ENCODE peak calls at places on chromosomes 7 and 10, in seven cellular contexts. M is keratinocyte, N is GM23248, V is IMR-90, R is K562, F is endothelial cell of umbilical vein, T is DND-41. Y is an unnamed sample.

GRCh38 chr10:45514283-45515270 is 140.6 kb downstream of the ALOX5 start:
- DNase-seq in M (peak; percentile 49), N (peak; percentile 26), V (peak; percentile 43), R (no peak), F (no peak), T (no peak), Y (no peak)

GRCh38 chr7:95527033-95527775 is 41.5 kb downstream of the ASB4 start:
- DNase-seq in M (no peak), N (peak; percentile 73), V (peak; percentile 44), R (peak; percentile 73), F (peak; percentile 52), T (peak; percentile 49), Y (peak; percentile 39)

GRCh38 chr7:613442-614140 is 93.9 kb upstream of the PDGFA start:
- DNase-seq in M (peak; percentile 23), N (no peak), V (no peak), R (no peak), F (no peak), T (peak; percentile 41), Y (no peak)

GRCh38 chr10:14093735-14094484 is 236.8 kb downstream of the FRMD4A start:
- DNase-seq in M (no peak), N (peak; percentile 74), V (peak; percentile 66), R (no peak), F (peak; percentile 68), T (no peak), Y (no peak)

GRCh38 chr10:46293832-46294640 is 7.2 kb downstream of the ANTXRL start:
- DNase-seq in M (no peak), N (no peak), V (no peak), R (peak; percentile 27), F (no peak), T (no peak), Y (no peak)

GRCh38 chr10:97279121-97279815 is 13.2 kb downstream of the ARHGAP19 start:
- DNase-seq in M (no peak), N (peak; percentile 28), V (peak; percentile 42), R (peak; percentile 38), F (no peak), T (no peak), Y (no peak)

GRCh38 chr7:15389073-15389472 is 172.7 kb downstream of the AGMO start:
- DNase-seq in M (no peak), N (peak; percentile 2), V (no peak), R (no peak), F (no peak), T (no peak), Y (no peak)

GRCh38 chr7:87219545-87220025 is at the start of gene TMEM243:
- DNase-seq in M (no peak), N (peak; percentile 89), V (peak; percentile 68), R (peak; percentile 73), F (peak; percentile 87), T (peak; percentile 86), Y (no peak)

GRCh38 chr7:74466196-74466813 is 12.6 kb downstream of the GTF2IRD1 start:
- DNase-seq in M (no peak), N (no peak), V (no peak), R (no peak), F (no peak), T (no peak), Y (no peak)

GRCh38 chr7:96266015-96266414 is 55.9 kb downstream of the SLC25A13 start:
- DNase-seq in M (no peak), N (no peak), V (no peak), R (no peak), F (no peak), T (no peak), Y (no peak)

GRCh38 chr10:58625070-58625469 is 112.4 kb downstream of the BICC1 start:
- DNase-seq in M (no peak), N (peak; percentile 90), V (peak; percentile 93), R (no peak), F (no peak), T (no peak), Y (no peak)

GRCh38 chr7:132394283-132395003 is 181.8 kb downstream of the PLXNA4 start:
- DNase-seq in M (no peak), N (peak; percentile 9), V (no peak), R (peak; percentile 18), F (no peak), T (peak; percentile 8), Y (no peak)

GRCh38 chr10:30359373-30360206 is 10.5 kb upstream of the MTPAP start:
- DNase-seq in M (peak; percentile 11), N (peak; percentile 68), V (peak; percentile 43), R (peak; percentile 89), F (peak; percentile 56), T (peak; percentile 64), Y (no peak)

GRCh38 chr10:83871486-83872081 is 267.7 kb upstream of the GHITM start:
- DNase-seq in M (peak; percentile 17), N (peak; percentile 75), V (peak; percentile 38), R (peak; percentile 81), F (peak; percentile 69), T (peak; percentile 69), Y (no peak)

GRCh38 chr7:37408241-37408884 is 40.3 kb downstream of the ELMO1 start:
- DNase-seq in M (no peak), N (no peak), V (no peak), R (no peak), F (peak; percentile 73), T (no peak), Y (no peak)

GRCh38 chr7:99244942-99245341 is 27.7 kb upstream of the MYH16 start:
- DNase-seq in M (no peak), N (peak; percentile 83), V (peak; percentile 67), R (no peak), F (no peak), T (no peak), Y (no peak)

GRCh38 chr7:2157473-2158279 is 75.1 kb downstream of the MAD1L1 start:
- DNase-seq in M (no peak), N (peak; percentile 85), V (peak; percentile 96), R (no peak), F (peak; percentile 31), T (peak; percentile 13), Y (no peak)

GRCh38 chr10:63910806-63911205 is 389.6 kb downstream of the REEP3 start:
- DNase-seq in M (no peak), N (no peak), V (no peak), R (no peak), F (no peak), T (no peak), Y (no peak)
- H3K27ac ChIP-seq in M (no peak overlapping the region), N (no peak overlapping the region), V (no peak overlapping the region), R (no peak overlapping the region), F (no peak overlapping the region), T (no peak overlapping the region), Y (no peak overlapping the region)

DNA sequence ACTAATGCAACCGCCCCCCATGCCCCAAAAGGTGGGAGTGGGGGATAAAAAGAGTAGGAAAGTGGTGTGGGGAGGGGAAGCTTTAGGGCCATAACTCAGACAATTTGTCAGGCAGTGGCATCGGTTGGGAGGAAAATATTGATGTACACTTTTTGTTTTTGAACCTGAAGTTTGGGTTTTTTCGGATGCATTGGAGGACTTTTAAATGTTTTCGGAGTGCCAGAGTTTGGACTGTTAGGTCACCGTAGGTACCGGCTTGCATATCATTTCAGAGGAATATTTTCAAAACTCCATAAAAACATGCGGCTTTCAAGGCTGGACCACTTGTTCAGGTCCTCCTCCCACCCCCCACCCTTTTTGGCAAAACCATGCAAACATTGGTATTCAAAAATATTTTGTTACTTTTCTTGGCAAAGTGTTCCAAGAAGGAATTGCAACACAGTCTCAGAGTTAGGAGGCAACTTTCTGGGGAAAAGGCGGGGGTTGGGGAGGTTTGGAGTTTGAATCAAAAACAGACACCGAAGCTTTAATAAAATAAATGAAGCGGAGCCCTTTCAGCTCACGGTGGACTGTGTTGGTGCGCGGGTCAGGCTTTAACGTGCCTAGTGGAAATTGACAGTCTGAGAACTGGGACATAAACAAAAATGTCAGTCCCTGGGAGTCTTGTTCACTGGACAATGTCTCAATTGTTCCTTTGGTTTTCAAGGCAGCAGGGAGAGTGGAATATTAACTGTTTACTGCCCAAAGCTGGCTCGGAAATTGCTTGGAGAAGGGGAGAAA is 109.1 kb downstream of the TCF7L2 start:
- DNase-seq in M (no peak), N (peak; percentile 80), V (peak; percentile 71), R (no peak), F (peak; percentile 55), T (no peak), Y (no peak)
- H3K9ac ChIP-seq in M (no peak overlapping the region), N (peak overlapping the region; percentile 76), V (peak overlapping the region; percentile 55), R (no peak overlapping the region), F (peak overlapping the region; percentile 51), T (no peak overlapping the region), Y (peak overlapping the region; percentile 26)

GRCh38 chr7:32200593-32200992 is 130.4 kb upstream of the PDE1C start:
- DNase-seq in M (no peak), N (no peak), V (no peak), R (peak; percentile 33), F (no peak), T (no peak), Y (no peak)

GRCh38 chr7:32206987-32207386 is 136.8 kb upstream of the PDE1C start:
- DNase-seq in M (no peak), N (peak; percentile 49), V (peak; percentile 3), R (peak; percentile 40), F (peak; percentile 7), T (no peak), Y (no peak)

GRCh38 chr7:32206488-32206887 is 136.3 kb upstream of the PDE1C start:
- DNase-seq in M (no peak), N (no peak), V (no peak), R (no peak), F (no peak), T (no peak), Y (no peak)

DNA sequence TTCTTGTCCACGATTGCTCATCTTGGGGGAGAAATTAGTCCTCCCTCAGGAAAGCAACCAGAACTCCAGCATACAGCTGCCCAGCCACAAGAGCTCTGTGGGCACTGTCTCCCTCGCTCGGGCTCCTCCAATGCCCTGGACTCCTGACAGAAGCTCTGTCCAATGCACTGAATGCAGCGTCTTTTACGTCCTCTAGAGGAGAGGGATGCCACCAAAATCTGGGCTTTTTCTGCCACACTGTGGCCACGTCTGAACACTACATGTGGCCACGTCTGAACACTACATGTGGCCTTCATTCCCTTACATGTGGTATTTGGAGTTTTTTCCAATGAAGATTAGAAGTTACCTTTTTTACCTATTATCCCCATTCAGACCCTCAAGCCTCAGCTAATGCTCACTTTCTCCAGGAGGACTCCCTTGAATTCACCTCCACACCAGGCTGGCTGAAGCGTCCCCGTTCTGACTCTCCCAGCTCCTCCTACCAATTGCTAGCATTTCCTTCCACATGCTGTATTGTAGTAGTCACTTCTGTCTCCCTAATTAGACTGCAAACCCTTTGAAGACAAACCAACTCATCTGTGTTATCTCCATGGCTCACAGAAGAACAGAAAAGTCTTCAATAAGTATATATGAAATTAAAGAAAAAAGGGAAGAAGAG is 134.3 kb upstream of the PDE1C start:
- DNase-seq in M (peak; percentile 30), N (peak; percentile 90), V (peak; percentile 77), R (peak; percentile 34), F (peak; percentile 70), T (peak; percentile 18), Y (peak; percentile 39)
- H3K4me3 ChIP-seq in M (no peak overlapping the region), N (peak overlapping the region; percentile 52), V (no peak overlapping the region), R (no peak overlapping the region), F (no peak overlapping the region), T (no peak overlapping the region), Y (no peak overlapping the region)

GRCh38 chr7:29019896-29020295 is 61.8 kb upstream of the TRIL start:
- DNase-seq in M (no peak), N (no peak), V (no peak), R (no peak), F (no peak), T (no peak), Y (no peak)
- H3K27ac ChIP-seq in M (no peak overlapping the region), N (no peak overlapping the region), V (no peak overlapping the region), R (no peak overlapping the region), F (no peak overlapping the region), T (no peak overlapping the region), Y (peak overlapping the region; percentile 64)

GRCh38 chr7:100639995-100640394 is 1.4 kb downstream of the TFR2 start:
- DNase-seq in M (no peak), N (no peak), V (no peak), R (peak; percentile 69), F (no peak), T (no peak), Y (no peak)
- H3K9ac ChIP-seq in M (no peak overlapping the region), N (no peak overlapping the region), V (no peak overlapping the region), R (peak overlapping the region; percentile 92), F (no peak overlapping the region), T (no peak overlapping the region), Y (no peak overlapping the region)

Y was measured in SK-N-MC.